ENCODE peak calls at places on chromosomes 11 and 22, in six cellular contexts. One of them, this sample, is unnamed.

GRCh38 chr11:86999859-87000753 is 37.6 kb upstream of the TMEM135 start:
- DNase-seq in CD8-positive, alpha-beta T cell: no peak
- DNase-seq in sigmoid colon: no peak
- DNase-seq in CD8-positive, alpha-beta memory T cell: no peak
- DNase-seq in WERI-Rb-1: no peak
- DNase-seq in CD4-positive, alpha-beta T cell: no peak
- DNase-seq in this sample: no peak

GRCh38 chr11:57779275-57779674 is 17.7 kb downstream of the CTNND1 start:
- DNase-seq in CD4-positive, alpha-beta T cell: no peak
- DNase-seq in sigmoid colon: no peak
- DNase-seq in CD8-positive, alpha-beta T cell: no peak
- DNase-seq in WERI-Rb-1: no peak
- DNase-seq in CD8-positive, alpha-beta memory T cell: no peak
- DNase-seq in this sample: no peak

GRCh38 chr11:82174610-82175009 is 559.1 kb downstream of the FAM181B start:
- DNase-seq in WERI-Rb-1: no peak
- DNase-seq in CD8-positive, alpha-beta memory T cell: no peak
- DNase-seq in CD8-positive, alpha-beta T cell: no peak
- DNase-seq in CD4-positive, alpha-beta T cell: no peak
- DNase-seq in sigmoid colon: no peak
- DNase-seq in this sample: no peak

GRCh38 chr11:106271686-106272085 is 194.2 kb downstream of the AASDHPPT start:
- DNase-seq in CD4-positive, alpha-beta T cell: no peak
- DNase-seq in CD8-positive, alpha-beta memory T cell: no peak
- DNase-seq in CD8-positive, alpha-beta T cell: no peak
- DNase-seq in WERI-Rb-1: no peak
- DNase-seq in sigmoid colon: no peak
- DNase-seq in this sample: no peak

GRCh38 chr11:93652161-93652597 is 9.3 kb upstream of the CEP295 start:
- DNase-seq in WERI-Rb-1: peak
- DNase-seq in sigmoid colon: no peak
- DNase-seq in CD8-positive, alpha-beta T cell: peak
- DNase-seq in CD4-positive, alpha-beta T cell: no peak
- DNase-seq in CD8-positive, alpha-beta memory T cell: no peak
- DNase-seq in this sample: no peak

GRCh38 chr22:37187891-37188761 is at the start of gene C1QTNF6:
- DNase-seq in sigmoid colon: peak
- DNase-seq in CD8-positive, alpha-beta memory T cell: no peak
- DNase-seq in WERI-Rb-1: peak
- DNase-seq in CD4-positive, alpha-beta T cell: no peak
- DNase-seq in CD8-positive, alpha-beta T cell: no peak
- DNase-seq in this sample: peak

GRCh38 chr11:3944198-3944597 is 88.7 kb downstream of the STIM1 start:
- DNase-seq in sigmoid colon: no peak
- DNase-seq in WERI-Rb-1: no peak
- DNase-seq in CD8-positive, alpha-beta memory T cell: no peak
- DNase-seq in CD8-positive, alpha-beta T cell: no peak
- DNase-seq in CD4-positive, alpha-beta T cell: no peak
- DNase-seq in this sample: no peak

GRCh38 chr22:19667872-19668740 is 46.2 kb upstream of the SEPTIN5 start:
- DNase-seq in sigmoid colon: no peak
- DNase-seq in CD4-positive, alpha-beta T cell: no peak
- DNase-seq in CD8-positive, alpha-beta memory T cell: no peak
- DNase-seq in CD8-positive, alpha-beta T cell: no peak
- DNase-seq in WERI-Rb-1: no peak
- DNase-seq in this sample: no peak

DNA sequence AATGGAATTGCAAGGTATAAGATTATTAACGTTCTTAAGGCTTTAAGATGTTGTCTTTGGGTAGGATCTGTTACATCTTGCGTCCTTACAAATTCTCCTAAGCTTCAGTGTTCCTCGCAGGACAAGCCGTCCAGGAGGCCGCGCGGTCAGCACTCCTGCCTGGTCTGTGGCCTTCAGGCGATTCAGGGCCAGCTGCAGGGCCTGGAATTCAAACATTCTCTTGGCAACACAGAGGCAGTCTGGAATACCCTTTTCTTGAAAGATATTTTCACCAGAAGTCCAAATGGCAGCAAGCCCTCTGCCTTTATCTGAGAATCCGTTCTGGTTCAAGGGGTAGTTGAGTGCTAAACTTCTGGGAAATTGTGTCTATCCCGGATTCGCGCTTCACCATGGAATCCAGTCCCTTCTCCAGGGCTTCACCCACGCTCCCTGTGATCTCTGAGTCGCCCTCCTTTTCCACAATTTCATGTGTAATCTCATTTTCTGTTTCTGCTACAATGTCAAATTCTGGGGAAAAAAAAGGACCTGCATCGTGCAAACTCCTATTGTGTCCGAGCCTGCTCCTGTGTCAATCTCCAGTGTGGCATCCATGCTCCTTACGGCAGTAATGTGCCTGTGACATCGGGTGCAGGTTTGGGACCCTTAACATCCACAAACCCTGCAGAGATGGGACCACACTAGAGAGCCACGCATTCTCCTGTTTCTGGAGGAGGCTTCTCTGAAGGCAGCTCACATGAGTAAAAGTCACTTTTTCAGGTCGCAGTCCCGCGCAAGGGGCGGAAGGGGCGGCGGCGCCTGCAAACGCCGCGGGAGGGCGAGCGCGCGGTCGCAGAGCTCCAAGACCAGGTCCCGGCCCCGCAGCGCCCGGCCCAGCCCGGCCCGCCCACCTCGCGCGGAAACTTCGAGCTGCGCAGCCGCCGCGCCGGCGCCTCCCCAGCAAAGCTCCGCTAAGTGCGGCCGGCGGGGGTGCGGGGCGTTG is 25.3 kb upstream of the SORL1 start:
- DNase-seq in WERI-Rb-1: no peak
- DNase-seq in CD8-positive, alpha-beta T cell: peak
- DNase-seq in sigmoid colon: peak
- DNase-seq in CD4-positive, alpha-beta T cell: peak
- DNase-seq in CD8-positive, alpha-beta memory T cell: peak
- DNase-seq in this sample: peak
- H3K27ac ChIP-seq in WERI-Rb-1: no peak
- H3K27ac ChIP-seq in CD8-positive, alpha-beta T cell: no peak
- H3K27ac ChIP-seq in sigmoid colon: no peak
- H3K27ac ChIP-seq in CD4-positive, alpha-beta T cell: no peak
- H3K27ac ChIP-seq in CD8-positive, alpha-beta memory T cell: no peak
- H3K27ac ChIP-seq in this sample: no peak

DNA sequence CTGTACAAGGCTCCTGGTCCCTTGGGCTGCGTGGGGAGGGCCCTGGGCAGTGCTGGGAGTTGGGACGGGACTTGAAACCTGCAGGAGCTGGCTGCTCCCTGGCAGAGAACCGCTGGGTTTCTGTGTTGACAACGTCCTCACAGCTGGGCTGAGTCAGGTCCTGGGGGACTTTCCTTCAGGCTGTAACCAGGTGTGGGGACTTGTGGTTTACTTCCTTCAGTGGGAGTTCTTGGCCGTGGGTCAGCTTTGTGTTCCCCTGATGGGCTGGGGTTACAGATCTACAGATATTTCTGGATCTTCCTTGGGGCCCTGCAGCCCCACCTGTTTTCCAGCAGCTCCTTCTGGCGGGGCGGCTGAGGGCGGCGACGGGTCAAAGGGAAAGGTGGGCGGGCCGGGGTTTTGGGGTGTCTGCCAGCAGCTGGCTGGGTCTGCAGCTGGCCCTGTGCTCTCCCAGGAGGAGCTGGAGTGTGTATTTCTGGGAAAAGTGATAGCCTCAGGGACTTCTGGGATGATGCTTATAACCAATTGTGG is 18.9 kb downstream of the ST14 start:
- DNase-seq in CD8-positive, alpha-beta T cell: no peak
- DNase-seq in WERI-Rb-1: no peak
- DNase-seq in CD4-positive, alpha-beta T cell: no peak
- DNase-seq in CD8-positive, alpha-beta memory T cell: no peak
- DNase-seq in sigmoid colon: no peak
- DNase-seq in this sample: no peak
- H3K27ac ChIP-seq in CD8-positive, alpha-beta T cell: no peak
- H3K27ac ChIP-seq in WERI-Rb-1: no peak
- H3K27ac ChIP-seq in CD4-positive, alpha-beta T cell: no peak
- H3K27ac ChIP-seq in CD8-positive, alpha-beta memory T cell: no peak
- H3K27ac ChIP-seq in sigmoid colon: no peak
- H3K27ac ChIP-seq in this sample: peak

GRCh38 chr22:46353483-46354105 is 18.1 kb downstream of the TRMU start:
- DNase-seq in CD8-positive, alpha-beta T cell: no peak
- DNase-seq in WERI-Rb-1: no peak
- DNase-seq in CD4-positive, alpha-beta T cell: no peak
- DNase-seq in CD8-positive, alpha-beta memory T cell: no peak
- DNase-seq in sigmoid colon: no peak
- DNase-seq in this sample: no peak
- H3K27ac ChIP-seq in CD8-positive, alpha-beta T cell: no peak
- H3K27ac ChIP-seq in WERI-Rb-1: no peak
- H3K27ac ChIP-seq in CD4-positive, alpha-beta T cell: no peak
- H3K27ac ChIP-seq in CD8-positive, alpha-beta memory T cell: no peak
- H3K27ac ChIP-seq in sigmoid colon: no peak
- H3K27ac ChIP-seq in this sample: no peak

DNA sequence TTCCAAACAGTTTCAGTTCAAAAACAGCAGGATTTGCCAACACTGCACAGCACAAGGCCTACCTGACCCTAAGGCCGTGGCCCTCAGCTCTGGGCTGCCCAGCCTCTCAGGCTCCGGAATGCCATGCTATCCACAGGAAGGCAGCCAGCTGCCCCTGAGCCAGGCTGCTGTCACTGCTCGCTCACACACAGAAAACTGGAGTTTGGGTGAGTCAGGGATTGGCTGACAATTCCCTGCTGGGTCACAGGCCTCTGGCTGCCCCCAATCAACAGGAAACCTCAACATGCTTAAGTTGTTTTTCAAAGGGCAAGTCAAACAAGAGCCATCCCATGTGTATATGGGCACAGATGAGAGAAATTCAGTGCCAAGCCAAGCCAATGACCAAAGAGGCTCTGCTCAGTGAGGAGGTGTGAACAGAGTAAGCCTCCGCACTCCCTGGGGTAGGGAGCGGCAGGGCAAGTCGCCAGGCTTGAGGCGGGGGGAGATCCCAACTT is 50.2 kb downstream of the RPL27A start:
- DNase-seq in CD4-positive, alpha-beta T cell: no peak
- DNase-seq in CD8-positive, alpha-beta T cell: no peak
- DNase-seq in sigmoid colon: peak
- DNase-seq in CD8-positive, alpha-beta memory T cell: no peak
- DNase-seq in WERI-Rb-1: no peak
- DNase-seq in this sample: no peak
- H3K27ac ChIP-seq in CD4-positive, alpha-beta T cell: no peak
- H3K27ac ChIP-seq in CD8-positive, alpha-beta T cell: no peak
- H3K27ac ChIP-seq in sigmoid colon: peak
- H3K27ac ChIP-seq in CD8-positive, alpha-beta memory T cell: no peak
- H3K27ac ChIP-seq in WERI-Rb-1: no peak
- H3K27ac ChIP-seq in this sample: peak

DNA sequence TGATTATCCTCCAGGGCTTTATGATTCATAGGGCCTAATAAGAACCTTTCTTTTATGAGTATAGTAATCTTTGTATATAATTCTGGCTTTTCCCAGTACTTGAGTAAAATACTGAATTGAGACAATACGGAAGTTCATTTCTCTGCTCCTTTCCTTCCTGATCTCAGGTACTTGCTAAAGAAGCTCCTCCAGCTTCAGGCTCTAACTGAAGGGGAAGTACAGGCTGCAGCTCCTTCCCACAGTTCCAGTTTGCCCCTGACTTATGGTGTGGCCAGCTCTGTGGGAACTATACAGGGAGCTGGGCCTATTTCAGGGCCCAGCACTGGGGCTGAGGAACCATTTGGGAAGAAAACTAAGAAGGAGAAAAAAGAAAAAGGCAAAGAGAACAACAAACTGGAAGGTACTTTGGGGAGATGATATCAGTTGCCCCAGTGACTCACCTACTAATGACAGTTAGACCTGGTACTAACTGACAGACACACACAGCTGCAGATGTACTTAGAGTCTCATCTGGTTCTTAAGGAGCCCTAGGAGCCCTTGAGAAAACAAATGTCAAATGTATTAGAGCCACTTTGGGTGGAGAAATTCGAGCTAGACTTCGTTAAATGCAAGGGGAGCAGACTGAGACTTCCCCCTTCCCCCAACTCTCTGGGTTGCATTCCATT is 3.0 kb downstream of the TBRG1 start:
- DNase-seq in CD4-positive, alpha-beta T cell: no peak
- DNase-seq in CD8-positive, alpha-beta T cell: no peak
- DNase-seq in WERI-Rb-1: no peak
- DNase-seq in sigmoid colon: no peak
- DNase-seq in CD8-positive, alpha-beta memory T cell: no peak
- DNase-seq in this sample: no peak
- H3K27ac ChIP-seq in CD4-positive, alpha-beta T cell: no peak
- H3K27ac ChIP-seq in CD8-positive, alpha-beta T cell: no peak
- H3K27ac ChIP-seq in WERI-Rb-1: no peak
- H3K27ac ChIP-seq in sigmoid colon: no peak
- H3K27ac ChIP-seq in CD8-positive, alpha-beta memory T cell: no peak
- H3K27ac ChIP-seq in this sample: no peak

GRCh38 chr11:102430158-102430836 is 22.3 kb downstream of the TMEM123 start:
- DNase-seq in WERI-Rb-1: no peak
- DNase-seq in CD8-positive, alpha-beta T cell: no peak
- DNase-seq in sigmoid colon: no peak
- DNase-seq in CD8-positive, alpha-beta memory T cell: no peak
- DNase-seq in CD4-positive, alpha-beta T cell: no peak
- DNase-seq in this sample: no peak
- H3K27ac ChIP-seq in WERI-Rb-1: no peak
- H3K27ac ChIP-seq in CD8-positive, alpha-beta T cell: no peak
- H3K27ac ChIP-seq in sigmoid colon: no peak
- H3K27ac ChIP-seq in CD8-positive, alpha-beta memory T cell: no peak
- H3K27ac ChIP-seq in CD4-positive, alpha-beta T cell: peak
- H3K27ac ChIP-seq in this sample: peak

GRCh38 chr11:70517996-70518907 is 119.9 kb downstream of the CTTN start:
- DNase-seq in CD8-positive, alpha-beta T cell: no peak
- DNase-seq in sigmoid colon: no peak
- DNase-seq in WERI-Rb-1: peak
- DNase-seq in CD8-positive, alpha-beta memory T cell: no peak
- DNase-seq in CD4-positive, alpha-beta T cell: no peak
- DNase-seq in this sample: no peak

GRCh38 chr11:70521475-70522260 is 123.3 kb downstream of the CTTN start:
- DNase-seq in sigmoid colon: no peak
- DNase-seq in CD4-positive, alpha-beta T cell: no peak
- DNase-seq in CD8-positive, alpha-beta memory T cell: no peak
- DNase-seq in CD8-positive, alpha-beta T cell: no peak
- DNase-seq in WERI-Rb-1: peak
- DNase-seq in this sample: no peak

GRCh38 chr11:70512716-70513115 is 114.4 kb downstream of the CTTN start:
- DNase-seq in CD4-positive, alpha-beta T cell: no peak
- DNase-seq in CD8-positive, alpha-beta T cell: no peak
- DNase-seq in sigmoid colon: no peak
- DNase-seq in WERI-Rb-1: no peak
- DNase-seq in CD8-positive, alpha-beta memory T cell: no peak
- DNase-seq in this sample: no peak

GRCh38 chr11:70519117-70519516 is 120.8 kb downstream of the CTTN start:
- DNase-seq in sigmoid colon: no peak
- DNase-seq in WERI-Rb-1: no peak
- DNase-seq in CD4-positive, alpha-beta T cell: no peak
- DNase-seq in CD8-positive, alpha-beta T cell: no peak
- DNase-seq in CD8-positive, alpha-beta memory T cell: no peak
- DNase-seq in this sample: no peak

GRCh38 chr11:70517203-70517602 is 118.9 kb downstream of the CTTN start:
- DNase-seq in WERI-Rb-1: no peak
- DNase-seq in CD4-positive, alpha-beta T cell: no peak
- DNase-seq in sigmoid colon: no peak
- DNase-seq in CD8-positive, alpha-beta T cell: no peak
- DNase-seq in CD8-positive, alpha-beta memory T cell: no peak
- DNase-seq in this sample: no peak
- H3K27ac ChIP-seq in WERI-Rb-1: no peak
- H3K27ac ChIP-seq in CD4-positive, alpha-beta T cell: no peak
- H3K27ac ChIP-seq in sigmoid colon: no peak
- H3K27ac ChIP-seq in CD8-positive, alpha-beta T cell: no peak
- H3K27ac ChIP-seq in CD8-positive, alpha-beta memory T cell: no peak
- H3K27ac ChIP-seq in this sample: no peak

GRCh38 chr11:1573077-1573846 is 1.2 kb upstream of the DUSP8 start:
- DNase-seq in CD8-positive, alpha-beta T cell: peak
- DNase-seq in sigmoid colon: peak
- DNase-seq in CD8-positive, alpha-beta memory T cell: peak
- DNase-seq in WERI-Rb-1: no peak
- DNase-seq in CD4-positive, alpha-beta T cell: no peak
- DNase-seq in this sample: peak
- H3K27ac ChIP-seq in CD8-positive, alpha-beta T cell: peak
- H3K27ac ChIP-seq in sigmoid colon: peak
- H3K27ac ChIP-seq in CD8-positive, alpha-beta memory T cell: peak
- H3K27ac ChIP-seq in WERI-Rb-1: no peak
- H3K27ac ChIP-seq in CD4-positive, alpha-beta T cell: peak
- H3K27ac ChIP-seq in this sample: peak

This sample was measured in Peyer's patch.